ENCODE peak calls at places on chromosomes 13 and 19, in four cellular contexts. K is choroid plexus epithelial cell; H is stimulated activated CD8-positive, alpha-beta memory T cell treated with anti-CD3 and anti-CD28 coated beads, Interleukin-4, amount 100 ng/mL, for 4 hours; D is naive thymus-derived CD4-positive, alpha-beta T cell. L is an unnamed sample.

GRCh38 chr13:113837554-113838355 is 26.1 kb downstream of the GAS6 start:
- DNase-seq in D (no peak), H (no peak), K (peak), L (no peak)

GRCh38 chr13:75704194-75704941 is 68.2 kb downstream of the LMO7 start:
- DNase-seq in H (no peak), D (no peak), K (peak), L (no peak)

GRCh38 chr19:28126499-28126898 is 1086.5 kb downstream of the UQCRFS1 start:
- DNase-seq in H (no peak), K (no peak), D (no peak), L (no peak)

GRCh38 chr13:31044658-31045620 is 112.5 kb downstream of the TEX26 start:
- DNase-seq in K (no peak), H (no peak), D (no peak), L (no peak)

GRCh38 chr19:6374711-6375410 is 872 bp downstream of the PSPN start:
- DNase-seq in K (no peak), D (no peak), H (no peak), L (no peak)

GRCh38 chr19:15166700-15167099 is 34.1 kb downstream of the NOTCH3 start:
- DNase-seq in K (no peak), D (no peak), H (no peak), L (no peak)

GRCh38 chr13:60838581-60838980 is 441.6 kb downstream of the TDRD3 start:
- DNase-seq in K (no peak), H (no peak), D (no peak), L (no peak)

GRCh38 chr19:42254083-42254849 is 662 bp downstream of the ERF start:
- DNase-seq in H (peak), D (peak), K (peak), L (peak)

GRCh38 chr19:45554481-45554880 is 30.1 kb downstream of the OPA3 start:
- DNase-seq in H (no peak), K (no peak), D (no peak), L (no peak)

GRCh38 chr13:46173656-46174055 is 8.3 kb downstream of the LCP1 start:
- DNase-seq in D (peak), K (no peak), H (no peak), L (no peak)

GRCh38 chr19:1768248-1768647 is 14.9 kb downstream of the ONECUT3 start:
- DNase-seq in H (no peak), D (no peak), K (no peak), L (peak)

GRCh38 chr13:112690242-112690943 is 555 bp downstream of the ATP11A start:
- DNase-seq in D (no peak), K (peak), H (no peak), L (peak)